ENCODE peak calls at places on chromosome 13, in four cellular contexts. R, A, V and Y are unnamed samples.

GRCh38 chr13:97848886-97849285 is 104.6 kb upstream of the IPO5 start:
- DNase-seq in R (no peak), A (no peak), V (no peak), Y (no peak)

GRCh38 chr13:24221007-24221406 is 60.5 kb downstream of the SPATA13 start:
- DNase-seq in R (no peak), A (no peak), V (no peak), Y (no peak)

GRCh38 chr13:94706854-94707399 is 5.4 kb downstream of the SOX21 start:
- DNase-seq in R (no peak), A (no peak), V (no peak), Y (no peak)

GRCh38 chr13:45961468-45961867 is 91.1 kb downstream of the ZC3H13 start:
- DNase-seq in R (no peak), A (no peak), V (no peak), Y (no peak)

GRCh38 chr13:90302113-90302512 is 1045.4 kb upstream of the MIR17HG start:
- DNase-seq in R (peak), A (no peak), V (peak), Y (no peak)

GRCh38 chr13:25141042-25141441 is 31.0 kb downstream of the AMER2 start:
- DNase-seq in R (no peak), A (no peak), V (no peak), Y (no peak)

GRCh38 chr13:30111810-30112209 is 195.5 kb downstream of the KATNAL1 start:
- DNase-seq in R (no peak), A (no peak), V (no peak), Y (no peak)

GRCh38 chr13:25415196-25415595 is 43.4 kb downstream of the ATP8A2 start:
- DNase-seq in R (no peak), A (no peak), V (no peak), Y (no peak)

GRCh38 chr13:111489301-111489700 is 168.9 kb downstream of the TEX29 start:
- DNase-seq in R (no peak), A (no peak), V (no peak), Y (no peak)

GRCh38 chr13:42041684-42042035 is 6.8 kb upstream of the DGKH start:
- DNase-seq in R (peak), A (no peak), V (peak), Y (no peak)

GRCh38 chr13:62696490-62696889 is 1280.8 kb upstream of the PCDH20 start:
- DNase-seq in R (no peak), A (no peak), V (no peak), Y (no peak)

GRCh38 chr13:28719656-28720055 is 886 bp upstream of the SLC46A3 start:
- DNase-seq in R (peak), A (no peak), V (peak), Y (no peak)

GRCh38 chr13:41075034-41075433 is 13.7 kb downstream of the WBP4 start:
- DNase-seq in R (peak), A (peak), V (peak), Y (no peak)

GRCh38 chr13:91369432-91369831 is 21.9 kb downstream of the MIR17HG start:
- DNase-seq in R (peak), A (no peak), V (peak), Y (no peak)

GRCh38 chr13:45882626-45883025 is 31.1 kb upstream of the SIAH3 start:
- DNase-seq in R (no peak), A (no peak), V (no peak), Y (no peak)

GRCh38 chr13:29901714-29902631 is 51.6 kb upstream of the UBL3 start:
- DNase-seq in R (peak), A (no peak), V (peak), Y (no peak)

GRCh38 chr13:24148414-24149305 is 11.9 kb upstream of the SPATA13 start:
- DNase-seq in R (peak), A (no peak), V (peak), Y (no peak)

GRCh38 chr13:98175823-98176222 is 1.2 kb downstream of the RNF113B start:
- DNase-seq in R (peak), A (no peak), V (no peak), Y (no peak)

GRCh38 chr13:113854238-113855011 is 9.5 kb downstream of the GAS6 start:
- DNase-seq in R (peak), A (no peak), V (peak), Y (no peak)
- TF ChIP-seq CTCF in R (no peak), A (no peak), V (no peak), Y (no peak)

GRCh38 chr13:33033361-33033812 is 17.2 kb downstream of the KL start:
- DNase-seq in R (no peak), A (no peak), V (no peak), Y (no peak)
- H3K4me3 ChIP-seq in R (no peak), A (no peak), V (no peak), Y (no peak)

DNA sequence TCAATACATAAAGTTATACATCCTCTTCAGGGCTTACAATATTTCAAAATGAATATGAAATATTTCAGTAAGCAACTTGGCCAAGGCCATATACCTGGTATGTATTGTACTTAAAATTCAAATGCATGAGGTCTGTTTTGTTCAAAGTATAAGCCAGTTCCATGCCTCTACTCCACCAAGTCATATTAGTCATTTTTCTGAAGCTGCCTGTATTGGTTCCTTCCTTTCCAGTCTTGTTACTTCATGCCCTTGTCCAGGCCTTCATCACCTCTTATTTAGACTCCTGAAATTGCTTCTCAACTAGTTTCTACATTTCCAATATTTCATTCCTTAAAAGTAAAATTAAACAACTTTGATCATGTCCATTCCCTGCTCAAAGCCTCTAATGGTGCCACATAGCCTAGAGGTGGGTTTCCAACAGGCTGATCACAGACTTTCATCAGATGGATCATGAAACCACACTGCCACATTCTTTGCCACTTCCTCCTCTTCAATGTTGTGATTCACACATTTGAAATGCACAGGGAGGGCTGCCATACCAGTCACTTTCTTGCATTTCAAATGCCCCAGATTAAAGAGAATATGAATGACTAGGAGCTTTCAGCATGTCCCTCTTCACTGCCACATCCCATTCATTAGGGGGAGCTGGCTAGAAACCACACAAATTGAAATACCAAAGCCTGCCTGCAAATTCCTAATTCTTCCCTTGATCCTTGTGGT is 424.1 kb upstream of the DACH1 start:
- DNase-seq in R (peak), A (no peak), V (peak), Y (no peak)
- TF ChIP-seq CTCF in R (no peak), A (no peak), V (no peak), Y (no peak)

GRCh38 chr13:48571121-48571901 is 38.4 kb upstream of the RCBTB2 start:
- DNase-seq in R (peak), A (no peak), V (peak), Y (no peak)
- H3K4me3 ChIP-seq in R (peak), A (no peak), V (no peak), Y (no peak)

DNA sequence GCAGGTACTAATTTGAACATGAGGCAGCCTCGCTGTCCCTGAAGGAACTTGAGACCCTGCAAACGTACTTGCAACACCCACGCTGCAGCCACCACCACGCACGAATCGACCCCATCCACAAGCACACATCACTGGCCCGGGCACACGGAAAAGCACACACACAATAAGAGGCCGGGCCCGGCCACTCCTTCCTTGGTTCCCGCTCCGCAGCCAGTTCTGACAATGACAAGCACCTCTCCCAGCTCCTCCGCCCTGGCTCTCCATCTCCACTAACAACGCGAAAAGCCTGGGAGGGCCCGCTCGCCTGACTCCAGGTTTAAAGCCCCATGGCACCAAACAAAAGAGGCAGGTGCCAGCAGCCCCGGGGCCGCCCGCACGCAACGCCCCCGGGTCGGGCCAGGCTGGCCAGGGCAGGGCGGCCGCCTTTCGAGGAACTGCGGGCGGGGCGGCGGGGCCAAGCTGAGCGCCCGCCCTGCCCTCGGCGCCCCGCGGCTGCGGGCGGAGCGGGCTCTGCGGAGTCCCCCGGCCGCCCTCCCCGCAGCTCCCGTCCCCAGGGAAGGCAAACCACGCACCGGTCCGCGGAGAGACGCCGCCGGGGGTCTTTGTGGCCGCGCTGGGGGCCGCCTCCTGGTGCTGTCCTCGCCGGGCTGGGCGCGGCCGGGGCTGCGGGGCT is 504 bp downstream of the DCLK1 start:
- DNase-seq in R (no peak), A (no peak), V (peak), Y (no peak)
- TF ChIP-seq CTCF in R (no peak), A (no peak), V (no peak), Y (no peak)

DNA sequence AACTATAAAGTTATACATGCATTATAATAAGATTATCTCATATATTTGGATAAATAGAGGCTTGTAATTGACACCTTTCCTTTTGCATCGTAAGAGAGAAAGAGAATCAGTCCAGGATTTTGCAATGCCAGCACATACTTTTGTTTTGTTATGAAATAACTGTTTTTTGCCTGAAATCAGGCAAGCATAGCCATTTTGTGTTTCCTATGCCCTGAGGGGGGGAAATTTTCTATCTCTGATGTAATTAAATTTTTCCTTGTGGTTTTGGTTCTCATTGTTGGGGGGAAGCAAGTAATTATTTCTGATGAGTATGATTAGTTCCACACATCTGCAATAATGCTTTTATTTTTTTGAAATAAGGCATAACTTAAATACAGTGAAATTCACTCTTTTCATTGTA is 229.4 kb downstream of the NDFIP2 start:
- DNase-seq in R (peak), A (no peak), V (peak), Y (no peak)
- H3K4me3 ChIP-seq in R (no peak), A (no peak), V (no peak), Y (no peak)

DNA sequence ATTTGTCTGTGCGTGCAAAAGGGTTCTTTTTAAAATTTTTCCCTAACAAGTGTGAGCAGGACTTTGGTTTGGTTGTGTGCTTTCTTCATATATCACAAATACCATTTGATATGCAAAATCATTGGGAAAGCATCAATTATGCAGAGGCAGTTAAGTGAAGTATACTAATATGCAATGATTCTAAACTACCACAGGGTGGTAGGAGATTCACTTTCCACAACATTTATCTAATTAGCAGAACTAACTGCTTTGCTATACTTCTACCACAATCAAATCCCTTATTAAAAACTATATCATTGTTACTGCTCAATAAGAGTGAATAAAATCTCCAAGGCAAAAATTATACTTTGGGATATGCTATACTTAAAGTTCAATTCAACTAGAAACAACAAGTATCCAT is 2738.9 kb upstream of the PCDH20 start:
- DNase-seq in R (peak), A (no peak), V (peak), Y (no peak)
- TF ChIP-seq CTCF in R (no peak), A (no peak), V (peak), Y (no peak)

GRCh38 chr13:44158055-44158655 is 215.5 kb upstream of the SERP2 start:
- DNase-seq in R (no peak), A (no peak), V (no peak), Y (no peak)

GRCh38 chr13:44153536-44153935 is 220.1 kb upstream of the SERP2 start:
- DNase-seq in R (no peak), A (no peak), V (no peak), Y (no peak)

GRCh38 chr13:44156294-44156658 is 217.3 kb upstream of the SERP2 start:
- DNase-seq in R (no peak), A (no peak), V (no peak), Y (no peak)

GRCh38 chr13:44157614-44158013 is 216.0 kb upstream of the SERP2 start:
- DNase-seq in R (peak), A (no peak), V (no peak), Y (no peak)

DNA sequence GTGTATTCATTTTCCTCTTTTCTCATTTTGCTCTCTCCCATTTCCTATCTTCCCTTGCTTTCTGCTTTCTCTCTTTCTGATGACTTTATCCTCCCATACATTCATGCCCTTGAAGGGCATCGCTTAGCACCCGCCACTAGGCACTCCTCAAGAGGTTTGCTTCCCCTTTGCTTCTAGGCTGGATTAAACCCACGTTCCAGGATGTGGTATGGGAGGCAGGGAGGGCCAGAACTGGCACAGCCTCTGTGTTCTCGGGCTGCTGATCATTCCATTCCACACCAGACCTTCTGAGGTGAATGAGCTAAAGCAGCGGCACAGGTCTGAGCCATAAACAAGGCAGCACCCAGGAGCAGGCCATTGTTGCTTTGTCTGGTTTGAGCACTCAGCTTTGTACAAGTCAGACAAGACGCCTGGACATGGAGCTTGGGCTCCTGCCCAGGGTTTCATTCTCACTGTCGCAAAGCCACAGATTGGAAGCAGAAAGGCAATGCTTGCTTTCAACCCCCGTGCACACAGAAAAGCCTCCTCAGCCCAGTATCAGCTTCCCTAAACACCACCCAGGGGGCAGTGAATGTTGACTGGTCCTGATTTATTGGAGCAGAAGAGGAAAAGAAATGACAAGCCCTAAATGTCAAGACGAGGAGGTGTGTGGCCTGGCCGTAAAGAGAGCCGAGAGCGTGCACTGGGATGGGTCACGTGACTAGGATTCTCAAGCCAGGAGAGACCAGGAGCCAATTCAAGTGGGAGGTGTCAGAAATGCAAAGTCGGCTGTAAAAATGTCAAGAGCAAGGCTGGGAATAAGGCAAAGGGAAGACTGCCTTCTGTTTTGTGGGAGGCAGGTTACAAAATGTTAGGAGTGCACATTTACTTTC is 218.0 kb upstream of the SERP2 start:
- DNase-seq in R (peak), A (no peak), V (peak), Y (no peak)
- H3K4me3 ChIP-seq in R (peak), A (peak), V (no peak), Y (no peak)